ENCODE peak calls at places on chromosome 12, in nine cellular contexts. W, U, F, D, C, E, M, Q and H are unnamed samples.
A peak's percentile ranks its signal among the peaks of the same experiment; 100 is the strongest.

GRCh38 chr12:58728397-58728796 is 191.9 kb downstream of the LRIG3 start:
- DNase-seq in C (no peak), D (no peak), W (no peak), U (no peak), F (no peak), Q (no peak), M (no peak), E (no peak), H (no peak)

GRCh38 chr12:52351196-52352059 is 15.9 kb downstream of the KRT85 start:
- DNase-seq in C (no peak), E (no peak), W (no peak), D (no peak), F (no peak), U (no peak), M (no peak), Q (no peak), H (no peak)

GRCh38 chr12:90572778-90573177 is 382.2 kb downstream of the CCER1 start:
- DNase-seq in D (no peak), F (no peak), E (no peak), U (no peak), W (no peak), Q (no peak), C (no peak), M (no peak), H (no peak)

GRCh38 chr12:5969974-5970690 is 25.1 kb upstream of the ANO2 start:
- DNase-seq in C (no peak), M (no peak), F (no peak), D (no peak), Q (no peak), U (no peak), W (no peak), E (no peak), H (no peak)

GRCh38 chr12:48687595-48687994 is 5.6 kb upstream of the KANSL2 start:
- DNase-seq in U (no peak), E (no peak), M (no peak), C (no peak), Q (no peak), F (no peak), W (no peak), D (no peak), H (no peak)

GRCh38 chr12:27644446-27644845 is 51.8 kb upstream of the REP15 start:
- DNase-seq in D (no peak), U (no peak), W (no peak), C (no peak), M (no peak), E (no peak), Q (no peak), F (no peak), H (no peak)

GRCh38 chr12:88242161-88242925 is 100.2 kb downstream of the TMTC3 start:
- DNase-seq in C (no peak), E (no peak), W (peak; percentile 16), U (no peak), D (no peak), Q (no peak), M (no peak), F (no peak), H (no peak)

GRCh38 chr12:52496590-52497071 is 3.6 kb upstream of the KRT6A start:
- DNase-seq in F (no peak), Q (no peak), M (no peak), E (no peak), U (no peak), W (no peak), D (no peak), C (no peak), H (no peak)

GRCh38 chr12:19915392-19916192 is 452.7 kb upstream of the PDE3A start:
- DNase-seq in M (no peak), D (no peak), E (no peak), Q (peak; percentile 15), C (no peak), W (peak; percentile 63), U (no peak), F (no peak), H (no peak)

GRCh38 chr12:27014859-27015729 is 910 bp upstream of the TM7SF3 start:
- DNase-seq in Q (no peak), C (no peak), F (no peak), D (no peak), U (peak; percentile 9), W (peak; percentile 19), M (no peak), E (no peak), H (no peak)

GRCh38 chr12:6542209-6543009 is 8.1 kb downstream of the GAPDH start:
- DNase-seq in Q (no peak), E (no peak), D (no peak), W (no peak), F (no peak), C (no peak), M (no peak), U (no peak), H (no peak)

GRCh38 chr12:62983594-62983993 is 48.6 kb upstream of the PPM1H start:
- DNase-seq in M (no peak), E (no peak), F (no peak), Q (peak; percentile 8), W (peak; percentile 37), D (no peak), U (peak; percentile 14), C (no peak), H (no peak)

GRCh38 chr12:10182662-10183061 is 3.8 kb downstream of the TMEM52B start:
- DNase-seq in C (no peak), U (no peak), E (no peak), M (no peak), F (no peak), Q (no peak), W (no peak), D (no peak), H (no peak)

GRCh38 chr12:53287741-53288216 is 7.6 kb upstream of the PFDN5 start:
- DNase-seq in U (peak; percentile 73), C (peak; percentile 80), D (peak; percentile 53), F (peak; percentile 65), M (peak; percentile 56), Q (peak; percentile 79), E (peak; percentile 61), W (peak; percentile 83), H (peak; percentile 84)

DNA sequence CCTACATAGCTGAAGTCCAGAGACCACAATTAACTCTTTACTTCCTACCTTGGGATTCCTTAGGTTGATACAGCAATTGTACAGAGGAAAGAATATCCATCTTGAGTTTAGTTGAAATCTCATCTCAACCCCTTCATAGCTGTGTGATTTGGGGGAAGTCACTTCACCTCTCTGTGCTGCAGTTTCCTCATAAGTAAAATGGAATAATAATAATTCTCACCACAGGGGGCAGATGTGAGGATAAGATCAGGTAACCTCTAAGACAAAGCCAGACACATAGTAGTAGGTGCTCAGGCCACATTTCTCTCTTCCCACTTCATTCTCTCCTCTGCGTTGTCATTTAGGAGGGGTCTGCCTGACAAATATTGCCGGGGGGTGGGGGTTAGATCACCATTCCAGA is 6.7 kb downstream of the FOXN4 start:
- DNase-seq in D (no peak), F (no peak), W (peak; percentile 22), M (no peak), C (no peak), E (no peak), U (peak; percentile 57), Q (no peak), H (no peak)
- TF ChIP-seq CTCF in D (peak; percentile 30), F (no peak), W (peak; percentile 16), M (peak; percentile 45), C (no peak), E (no peak), U (peak; percentile 72), Q (peak; percentile 30), H (peak; percentile 51)

GRCh38 chr12:55719371-55719770 is 822 bp upstream of the RDH5 start:
- DNase-seq in D (no peak), C (no peak), E (no peak), F (no peak), W (no peak), M (no peak), U (no peak), Q (no peak), H (no peak)

GRCh38 chr12:55722948-55723347 is 2.8 kb downstream of the RDH5 start:
- DNase-seq in C (no peak), F (no peak), M (no peak), E (no peak), D (no peak), W (no peak), Q (no peak), U (no peak), H (no peak)

GRCh38 chr12:55720071-55720564 is at the start of gene RDH5:
- DNase-seq in E (no peak), W (no peak), D (no peak), U (no peak), F (no peak), Q (no peak), M (no peak), C (no peak), H (no peak)

GRCh38 chr12:55721601-55722213 is 1.5 kb downstream of the RDH5 start:
- DNase-seq in E (no peak), W (no peak), C (no peak), Q (no peak), U (no peak), M (no peak), F (no peak), D (no peak), H (no peak)

GRCh38 chr12:55720894-55721444 is 776 bp downstream of the RDH5 start:
- DNase-seq in W (no peak), D (no peak), Q (peak; percentile 38), M (no peak), U (no peak), E (no peak), F (peak; percentile 73), C (no peak), H (no peak)
- TF ChIP-seq CTCF in W (peak; percentile 11), D (no peak), Q (peak; percentile 16), M (peak; percentile 50), U (peak; percentile 44), E (no peak), F (peak; percentile 56), C (peak; percentile 67), H (no peak)

DNA sequence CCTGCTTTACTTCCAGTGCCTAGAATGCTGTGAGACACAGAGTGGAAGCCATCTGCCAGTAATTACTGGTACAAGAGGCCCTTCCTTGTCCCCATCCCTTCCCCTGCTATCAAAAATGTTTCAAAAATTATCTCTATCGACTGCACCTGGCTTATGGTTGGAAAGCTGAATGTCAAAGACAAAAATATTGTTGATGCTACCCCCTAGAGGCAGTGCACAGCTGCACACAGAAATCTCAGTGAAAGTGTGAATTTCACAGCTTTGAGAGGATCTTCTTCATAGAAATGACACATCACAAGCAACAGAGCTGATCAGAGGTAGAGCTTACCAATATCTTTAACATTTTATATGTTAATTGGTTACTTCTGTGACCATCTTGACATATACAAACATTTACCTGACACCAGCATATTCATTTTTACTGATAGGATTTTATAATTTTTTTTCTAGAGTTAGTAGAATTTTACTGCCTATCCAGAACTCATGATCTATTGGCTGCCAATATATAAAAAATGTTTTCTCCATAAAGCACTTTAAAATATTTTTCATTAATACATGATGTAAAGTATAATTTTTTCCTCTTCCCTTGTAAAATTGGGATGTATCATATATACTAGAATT is 138.0 kb downstream of the AACS start:
- DNase-seq in E (no peak), M (no peak), U (peak; percentile 75), W (no peak), F (no peak), D (no peak), C (no peak), Q (no peak), H (no peak)
- TF ChIP-seq CTCF in E (peak; percentile 29), M (peak; percentile 69), U (peak; percentile 93), W (peak; percentile 58), F (no peak), D (peak; percentile 40), C (peak; percentile 56), Q (peak; percentile 62), H (peak; percentile 70)

DNA sequence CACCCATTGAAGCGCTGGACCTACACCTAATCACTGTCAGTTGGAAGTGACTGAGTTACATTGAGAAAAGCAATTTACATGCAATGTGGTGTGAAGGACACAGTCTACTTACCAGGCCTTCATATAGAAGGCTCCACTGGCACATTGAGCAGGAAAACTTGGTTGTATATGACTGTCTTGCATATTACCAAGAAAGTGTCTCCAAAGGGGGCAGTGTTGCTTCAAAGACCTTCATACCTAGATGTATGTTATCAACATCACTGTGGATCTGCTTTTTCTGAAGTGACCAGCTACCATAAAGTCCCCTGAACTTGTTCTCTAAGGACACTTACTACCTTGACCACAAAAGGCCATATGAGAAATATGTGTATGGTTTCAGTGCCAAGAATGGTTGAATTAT is 64.1 kb downstream of the NELL2 start:
- DNase-seq in W (peak; percentile 59), Q (no peak), F (no peak), E (no peak), D (no peak), M (no peak), U (peak; percentile 77), C (no peak), H (no peak)
- TF ChIP-seq CTCF in W (peak; percentile 38), Q (peak; percentile 15), F (no peak), E (no peak), D (no peak), M (peak; percentile 21), U (peak; percentile 82), C (peak; percentile 7), H (no peak)